ENCODE peak calls at places on chromosomes 5 and 9, in ten cellular contexts. One of them, this sample, is unnamed.

GRCh38 chr5:42653705-42654104 is 102.9 kb upstream of the CCDC152 start:
- DNase-seq in coronary artery: no peak
- DNase-seq in ecto neural progenitor cell: no peak
- DNase-seq in breast epithelium: no peak
- DNase-seq in endothelial cell: no peak
- DNase-seq in GM10248: no peak
- DNase-seq in GM18507: no peak
- DNase-seq in CD8-positive, alpha-beta memory T cell: no peak
- DNase-seq in NCI-H146: no peak
- DNase-seq in posterior cingulate gyrus: no peak
- DNase-seq in this sample: no peak

GRCh38 chr5:159051431-159052281 is 48.1 kb downstream of the EBF1 start:
- DNase-seq in coronary artery: no peak
- DNase-seq in ecto neural progenitor cell: peak; percentile 78
- DNase-seq in breast epithelium: no peak
- DNase-seq in endothelial cell: peak; percentile 65
- DNase-seq in GM10248: peak; percentile 44
- DNase-seq in GM18507: no peak
- DNase-seq in CD8-positive, alpha-beta memory T cell: no peak
- DNase-seq in NCI-H146: no peak
- DNase-seq in posterior cingulate gyrus: peak; percentile 83
- DNase-seq in this sample: peak; percentile 9

GRCh38 chr9:124000161-124000783 is 11.3 kb upstream of the LHX2 start:
- DNase-seq in coronary artery: no peak
- DNase-seq in ecto neural progenitor cell: no peak
- DNase-seq in breast epithelium: no peak
- DNase-seq in endothelial cell: no peak
- DNase-seq in GM10248: no peak
- DNase-seq in GM18507: no peak
- DNase-seq in CD8-positive, alpha-beta memory T cell: no peak
- DNase-seq in NCI-H146: peak; percentile 16
- DNase-seq in posterior cingulate gyrus: peak; percentile 81
- DNase-seq in this sample: no peak

GRCh38 chr5:151183451-151184245 is 26.1 kb upstream of the ANXA6 start:
- DNase-seq in coronary artery: no peak
- DNase-seq in ecto neural progenitor cell: peak; percentile 41
- DNase-seq in breast epithelium: no peak
- DNase-seq in endothelial cell: no peak
- DNase-seq in GM10248: no peak
- DNase-seq in GM18507: no peak
- DNase-seq in CD8-positive, alpha-beta memory T cell: no peak
- DNase-seq in NCI-H146: no peak
- DNase-seq in posterior cingulate gyrus: peak; percentile 55
- DNase-seq in this sample: no peak

GRCh38 chr9:38035873-38036272 is 33.2 kb downstream of the SHB start:
- DNase-seq in coronary artery: no peak
- DNase-seq in ecto neural progenitor cell: no peak
- DNase-seq in breast epithelium: no peak
- DNase-seq in endothelial cell: no peak
- DNase-seq in GM10248: no peak
- DNase-seq in GM18507: no peak
- DNase-seq in CD8-positive, alpha-beta memory T cell: no peak
- DNase-seq in NCI-H146: no peak
- DNase-seq in posterior cingulate gyrus: no peak
- DNase-seq in this sample: no peak

GRCh38 chr9:107314763-107315162 is 31.7 kb downstream of the RAD23B start:
- DNase-seq in coronary artery: no peak
- DNase-seq in ecto neural progenitor cell: no peak
- DNase-seq in breast epithelium: no peak
- DNase-seq in endothelial cell: no peak
- DNase-seq in GM10248: no peak
- DNase-seq in GM18507: no peak
- DNase-seq in CD8-positive, alpha-beta memory T cell: no peak
- DNase-seq in NCI-H146: no peak
- DNase-seq in posterior cingulate gyrus: no peak
- DNase-seq in this sample: no peak

GRCh38 chr5:177466861-177467260 is 6.6 kb downstream of the DBN1 start:
- DNase-seq in coronary artery: no peak
- DNase-seq in ecto neural progenitor cell: no peak
- DNase-seq in breast epithelium: no peak
- DNase-seq in endothelial cell: no peak
- DNase-seq in GM10248: no peak
- DNase-seq in GM18507: no peak
- DNase-seq in CD8-positive, alpha-beta memory T cell: no peak
- DNase-seq in NCI-H146: no peak
- DNase-seq in posterior cingulate gyrus: no peak
- DNase-seq in this sample: no peak

GRCh38 chr9:34546834-34547827 is 24.3 kb upstream of the ENHO start:
- DNase-seq in coronary artery: peak; percentile 70
- DNase-seq in ecto neural progenitor cell: peak; percentile 88
- DNase-seq in breast epithelium: no peak
- DNase-seq in endothelial cell: peak; percentile 85
- DNase-seq in GM10248: peak; percentile 58
- DNase-seq in GM18507: peak; percentile 33
- DNase-seq in CD8-positive, alpha-beta memory T cell: peak; percentile 59
- DNase-seq in NCI-H146: peak; percentile 71
- DNase-seq in posterior cingulate gyrus: peak; percentile 96
- DNase-seq in this sample: peak; percentile 18

GRCh38 chr5:88203977-88204735 is 64.5 kb downstream of the TMEM161B start:
- DNase-seq in coronary artery: no peak
- DNase-seq in ecto neural progenitor cell: peak; percentile 52
- DNase-seq in breast epithelium: no peak
- DNase-seq in endothelial cell: no peak
- DNase-seq in GM10248: peak; percentile 24
- DNase-seq in GM18507: no peak
- DNase-seq in CD8-positive, alpha-beta memory T cell: peak; percentile 82
- DNase-seq in NCI-H146: no peak
- DNase-seq in posterior cingulate gyrus: no peak
- DNase-seq in this sample: peak; percentile 71

GRCh38 chr9:117354997-117355396 is 59.9 kb downstream of the ASTN2 start:
- DNase-seq in coronary artery: no peak
- DNase-seq in ecto neural progenitor cell: no peak
- DNase-seq in breast epithelium: no peak
- DNase-seq in endothelial cell: no peak
- DNase-seq in GM10248: no peak
- DNase-seq in GM18507: no peak
- DNase-seq in CD8-positive, alpha-beta memory T cell: no peak
- DNase-seq in NCI-H146: no peak
- DNase-seq in posterior cingulate gyrus: no peak
- DNase-seq in this sample: no peak

GRCh38 chr9:935348-935965 is 41.0 kb upstream of the DMRT3 start:
- DNase-seq in coronary artery: no peak
- DNase-seq in ecto neural progenitor cell: no peak
- DNase-seq in breast epithelium: no peak
- DNase-seq in endothelial cell: no peak
- DNase-seq in GM10248: no peak
- DNase-seq in GM18507: no peak
- DNase-seq in CD8-positive, alpha-beta memory T cell: no peak
- DNase-seq in NCI-H146: no peak
- DNase-seq in posterior cingulate gyrus: no peak
- DNase-seq in this sample: no peak

GRCh38 chr5:132190161-132190817 is 37.4 kb downstream of the P4HA2 start:
- DNase-seq in coronary artery: no peak
- DNase-seq in ecto neural progenitor cell: no peak
- DNase-seq in breast epithelium: no peak
- DNase-seq in endothelial cell: peak; percentile 48
- DNase-seq in GM10248: peak; percentile 63
- DNase-seq in GM18507: peak; percentile 26
- DNase-seq in CD8-positive, alpha-beta memory T cell: no peak
- DNase-seq in NCI-H146: peak; percentile 50
- DNase-seq in posterior cingulate gyrus: no peak
- DNase-seq in this sample: no peak

GRCh38 chr9:13278368-13279246 is 885 bp downstream of the MPDZ start:
- DNase-seq in coronary artery: peak; percentile 83
- DNase-seq in ecto neural progenitor cell: peak; percentile 75
- DNase-seq in breast epithelium: peak; percentile 59
- DNase-seq in endothelial cell: peak; percentile 61
- DNase-seq in GM10248: no peak
- DNase-seq in GM18507: no peak
- DNase-seq in CD8-positive, alpha-beta memory T cell: no peak
- DNase-seq in NCI-H146: peak; percentile 95
- DNase-seq in posterior cingulate gyrus: peak; percentile 95
- DNase-seq in this sample: no peak

GRCh38 chr5:77921369-77921768 is 145.2 kb upstream of the TBCA start:
- DNase-seq in coronary artery: no peak
- DNase-seq in ecto neural progenitor cell: no peak
- DNase-seq in breast epithelium: no peak
- DNase-seq in endothelial cell: no peak
- DNase-seq in GM10248: no peak
- DNase-seq in GM18507: no peak
- DNase-seq in CD8-positive, alpha-beta memory T cell: no peak
- DNase-seq in NCI-H146: no peak
- DNase-seq in posterior cingulate gyrus: no peak
- DNase-seq in this sample: no peak

GRCh38 chr9:91360551-91361293 is 996 bp downstream of the AUH start:
- DNase-seq in coronary artery: no peak
- DNase-seq in ecto neural progenitor cell: no peak
- DNase-seq in breast epithelium: no peak
- DNase-seq in endothelial cell: no peak
- DNase-seq in GM10248: peak; percentile 20
- DNase-seq in GM18507: no peak
- DNase-seq in CD8-positive, alpha-beta memory T cell: no peak
- DNase-seq in NCI-H146: peak; percentile 9
- DNase-seq in posterior cingulate gyrus: no peak
- DNase-seq in this sample: no peak

GRCh38 chr5:178267245-178267644 is 34.6 kb upstream of the PHYKPL start:
- DNase-seq in coronary artery: no peak
- DNase-seq in ecto neural progenitor cell: no peak
- DNase-seq in breast epithelium: no peak
- DNase-seq in endothelial cell: no peak
- DNase-seq in GM10248: no peak
- DNase-seq in GM18507: no peak
- DNase-seq in CD8-positive, alpha-beta memory T cell: no peak
- DNase-seq in NCI-H146: no peak
- DNase-seq in posterior cingulate gyrus: no peak
- DNase-seq in this sample: no peak

GRCh38 chr5:33105521-33105941 is 335.2 kb upstream of the TARS1 start:
- DNase-seq in coronary artery: no peak
- DNase-seq in ecto neural progenitor cell: no peak
- DNase-seq in breast epithelium: no peak
- DNase-seq in endothelial cell: no peak
- DNase-seq in GM10248: no peak
- DNase-seq in GM18507: no peak
- DNase-seq in CD8-positive, alpha-beta memory T cell: no peak
- DNase-seq in NCI-H146: no peak
- DNase-seq in posterior cingulate gyrus: no peak
- DNase-seq in this sample: no peak

GRCh38 chr5:108521841-108522506 is 140.1 kb upstream of the FBXL17 start:
- DNase-seq in coronary artery: no peak
- DNase-seq in ecto neural progenitor cell: no peak
- DNase-seq in breast epithelium: no peak
- DNase-seq in endothelial cell: peak; percentile 62
- DNase-seq in GM10248: peak; percentile 28
- DNase-seq in GM18507: no peak
- DNase-seq in CD8-positive, alpha-beta memory T cell: no peak
- DNase-seq in NCI-H146: peak; percentile 9
- DNase-seq in posterior cingulate gyrus: no peak
- DNase-seq in this sample: peak; percentile 29

GRCh38 chr9:68619056-68619455 is 78.4 kb upstream of the TMEM252 start:
- DNase-seq in coronary artery: no peak
- DNase-seq in ecto neural progenitor cell: no peak
- DNase-seq in breast epithelium: no peak
- DNase-seq in endothelial cell: no peak
- DNase-seq in GM10248: no peak
- DNase-seq in GM18507: no peak
- DNase-seq in CD8-positive, alpha-beta memory T cell: no peak
- DNase-seq in NCI-H146: no peak
- DNase-seq in posterior cingulate gyrus: no peak
- DNase-seq in this sample: no peak

GRCh38 chr5:163460562-163461176 is at the start of gene HMMR:
- DNase-seq in coronary artery: no peak
- DNase-seq in ecto neural progenitor cell: no peak
- DNase-seq in breast epithelium: no peak
- DNase-seq in endothelial cell: no peak
- DNase-seq in GM10248: no peak
- DNase-seq in GM18507: no peak
- DNase-seq in CD8-positive, alpha-beta memory T cell: peak; percentile 50
- DNase-seq in NCI-H146: peak; percentile 65
- DNase-seq in posterior cingulate gyrus: no peak
- DNase-seq in this sample: no peak

GRCh38 chr5:93162201-93162654 is 418.8 kb downstream of the NR2F1-AS1 start:
- DNase-seq in coronary artery: no peak
- DNase-seq in ecto neural progenitor cell: peak; percentile 49
- DNase-seq in breast epithelium: no peak
- DNase-seq in endothelial cell: no peak
- DNase-seq in GM10248: no peak
- DNase-seq in GM18507: no peak
- DNase-seq in CD8-positive, alpha-beta memory T cell: no peak
- DNase-seq in NCI-H146: no peak
- DNase-seq in posterior cingulate gyrus: no peak
- DNase-seq in this sample: no peak

GRCh38 chr9:94916956-94917355 is 190.5 kb downstream of the AOPEP start:
- DNase-seq in coronary artery: peak; percentile 62
- DNase-seq in ecto neural progenitor cell: peak; percentile 49
- DNase-seq in breast epithelium: no peak
- DNase-seq in endothelial cell: no peak
- DNase-seq in GM10248: no peak
- DNase-seq in GM18507: no peak
- DNase-seq in CD8-positive, alpha-beta memory T cell: no peak
- DNase-seq in NCI-H146: peak; percentile 33
- DNase-seq in posterior cingulate gyrus: no peak
- DNase-seq in this sample: no peak

GRCh38 chr5:35811108-35811741 is 45.5 kb upstream of the IL7R start:
- DNase-seq in coronary artery: no peak
- DNase-seq in ecto neural progenitor cell: no peak
- DNase-seq in breast epithelium: no peak
- DNase-seq in endothelial cell: no peak
- DNase-seq in GM10248: no peak
- DNase-seq in GM18507: no peak
- DNase-seq in CD8-positive, alpha-beta memory T cell: peak; percentile 74
- DNase-seq in NCI-H146: no peak
- DNase-seq in posterior cingulate gyrus: no peak
- DNase-seq in this sample: no peak

GRCh38 chr5:172107606-172108005 is 80.4 kb downstream of the STK10 start:
- DNase-seq in coronary artery: no peak
- DNase-seq in ecto neural progenitor cell: no peak
- DNase-seq in breast epithelium: no peak
- DNase-seq in endothelial cell: no peak
- DNase-seq in GM10248: no peak
- DNase-seq in GM18507: no peak
- DNase-seq in CD8-positive, alpha-beta memory T cell: no peak
- DNase-seq in NCI-H146: no peak
- DNase-seq in posterior cingulate gyrus: peak; percentile 11
- DNase-seq in this sample: no peak

GRCh38 chr9:37859043-37859442 is 44.9 kb downstream of the SLC25A51 start:
- DNase-seq in coronary artery: no peak
- DNase-seq in ecto neural progenitor cell: no peak
- DNase-seq in breast epithelium: no peak
- DNase-seq in endothelial cell: no peak
- DNase-seq in GM10248: no peak
- DNase-seq in GM18507: no peak
- DNase-seq in CD8-positive, alpha-beta memory T cell: no peak
- DNase-seq in NCI-H146: no peak
- DNase-seq in posterior cingulate gyrus: no peak
- DNase-seq in this sample: no peak

GRCh38 chr9:93288891-93289883 is 105.2 kb downstream of the WNK2 start:
- DNase-seq in coronary artery: no peak
- DNase-seq in ecto neural progenitor cell: peak; percentile 48
- DNase-seq in breast epithelium: no peak
- DNase-seq in endothelial cell: no peak
- DNase-seq in GM10248: peak; percentile 15
- DNase-seq in GM18507: no peak
- DNase-seq in CD8-positive, alpha-beta memory T cell: no peak
- DNase-seq in NCI-H146: no peak
- DNase-seq in posterior cingulate gyrus: peak; percentile 73
- DNase-seq in this sample: no peak

GRCh38 chr5:27315541-27316282 is 277.3 kb upstream of the CDH9 start:
- DNase-seq in coronary artery: no peak
- DNase-seq in ecto neural progenitor cell: no peak
- DNase-seq in breast epithelium: no peak
- DNase-seq in endothelial cell: no peak
- DNase-seq in GM10248: no peak
- DNase-seq in GM18507: no peak
- DNase-seq in CD8-positive, alpha-beta memory T cell: no peak
- DNase-seq in NCI-H146: no peak
- DNase-seq in posterior cingulate gyrus: no peak
- DNase-seq in this sample: no peak

GRCh38 chr9:3900673-3901318 is 375.0 kb upstream of the RFX3 start:
- DNase-seq in coronary artery: no peak
- DNase-seq in ecto neural progenitor cell: no peak
- DNase-seq in breast epithelium: no peak
- DNase-seq in endothelial cell: no peak
- DNase-seq in GM10248: no peak
- DNase-seq in GM18507: no peak
- DNase-seq in CD8-positive, alpha-beta memory T cell: no peak
- DNase-seq in NCI-H146: no peak
- DNase-seq in posterior cingulate gyrus: no peak
- DNase-seq in this sample: no peak

This sample was measured in naive thymus-derived CD8-positive, alpha-beta T cell.